ENCODE peak calls at places on chromosomes 3 and 15, in seven cellular contexts. T is H9, P is IMR-90, S is mesendoderm, J is mesenchymal stem cell, H is H1, W is trophoblast cell. E is an unnamed sample.
A peak's percentile ranks its signal among the peaks of the same experiment; 100 is the strongest.

GRCh38 chr3:53787016-53787415 is 59.2 kb downstream of the CHDH start:
- DNase-seq in T (no peak), P (no peak), S (no peak), J (no peak), H (no peak), W (no peak), E (no peak)

GRCh38 chr3:40120816-40121215 is 188.7 kb upstream of the EIF1B start:
- DNase-seq in T (no peak), P (no peak), S (no peak), J (peak; percentile 15), H (no peak), W (no peak), E (no peak)

GRCh38 chr3:12017487-12017886 is 13.3 kb downstream of the SYN2 start:
- DNase-seq in T (no peak), P (no peak), S (no peak), J (no peak), H (no peak), W (no peak), E (no peak)

GRCh38 chr3:15659254-15659975 is 57.9 kb downstream of the BTD start:
- DNase-seq in T (no peak), P (no peak), S (no peak), J (no peak), H (no peak), W (no peak), E (no peak)

GRCh38 chr3:18743761-18744160 is 318.6 kb upstream of the SATB1 start:
- DNase-seq in T (no peak), P (no peak), S (no peak), J (no peak), H (no peak), W (no peak), E (no peak)

GRCh38 chr3:157494581-157495281 is 8.5 kb downstream of the VEPH1 start:
- DNase-seq in T (no peak), P (peak; percentile 32), S (no peak), J (peak; percentile 19), H (no peak), W (no peak), E (no peak)

GRCh38 chr3:50212502-50212901 is 7.4 kb downstream of the SLC38A3 start:
- DNase-seq in T (peak; percentile 60), P (no peak), S (no peak), J (no peak), H (no peak), W (no peak), E (no peak)

GRCh38 chr15:38477637-38478036 is 23.7 kb downstream of the FAM98B start:
- DNase-seq in T (no peak), P (peak; percentile 21), S (no peak), J (no peak), H (no peak), W (no peak), E (no peak)

GRCh38 chr3:8665407-8665896 is 20.9 kb upstream of the SSUH2 start:
- DNase-seq in T (no peak), P (no peak), S (no peak), J (no peak), H (no peak), W (no peak), E (no peak)

GRCh38 chr15:80121546-80121945 is 31.3 kb upstream of the FAH start:
- DNase-seq in T (no peak), P (no peak), S (no peak), J (no peak), H (no peak), W (no peak), E (no peak)
- H2BK5ac ChIP-seq in T (no peak overlapping the region), P (no peak overlapping the region), S (no peak overlapping the region), J (no peak overlapping the region), H (no peak overlapping the region), W (no peak overlapping the region), E (no peak overlapping the region)

GRCh38 chr3:144394052-144394451 is 422.4 kb downstream of the DIPK2A start:
- DNase-seq in T (no peak), P (peak; percentile 4), S (no peak), J (no peak), H (no peak), W (no peak), E (no peak)
- H2BK5ac ChIP-seq in T (no peak overlapping the region), P (no peak overlapping the region), S (no peak overlapping the region), J (no peak overlapping the region), H (no peak overlapping the region), W (no peak overlapping the region), E (no peak overlapping the region)

GRCh38 chr3:112561693-112562529 is at the start of the genes ATG3 and SLC35A5:
- DNase-seq in T (peak; percentile 98), P (peak; percentile 98), S (peak; percentile 99), J (peak; percentile 99), H (peak; percentile 93), W (peak; percentile 99), E (peak; percentile 95)
- H2BK5ac ChIP-seq in T (no peak within 1 kb of the TSS), P (peak within 1 kb of the TSS; percentile 94), S (peak within 1 kb of the TSS; percentile 93), J (peak within 1 kb of the TSS; percentile 83), H (peak within 1 kb of the TSS; percentile 96), W (peak within 1 kb of the TSS; percentile 83), E (peak within 1 kb of the TSS; percentile 27)

GRCh38 chr3:42867138-42867537 is 8.5 kb downstream of the CYP8B1 start:
- DNase-seq in T (no peak), P (no peak), S (no peak), J (no peak), H (no peak), W (no peak), E (no peak)

GRCh38 chr3:42868841-42869240 is 6.8 kb downstream of the CYP8B1 start:
- DNase-seq in T (no peak), P (no peak), S (no peak), J (no peak), H (no peak), W (peak; percentile 34), E (no peak)

GRCh38 chr3:42865256-42865655 is 10.4 kb downstream of the CYP8B1 start:
- DNase-seq in T (no peak), P (no peak), S (no peak), J (no peak), H (no peak), W (no peak), E (no peak)

GRCh38 chr3:42864321-42864950 is 11.2 kb downstream of the CYP8B1 start:
- DNase-seq in T (no peak), P (no peak), S (no peak), J (no peak), H (no peak), W (no peak), E (no peak)
- H2BK5ac ChIP-seq in T (no peak overlapping the region), P (no peak overlapping the region), S (no peak overlapping the region), J (no peak overlapping the region), H (no peak overlapping the region), W (no peak overlapping the region), E (no peak overlapping the region)

DNA sequence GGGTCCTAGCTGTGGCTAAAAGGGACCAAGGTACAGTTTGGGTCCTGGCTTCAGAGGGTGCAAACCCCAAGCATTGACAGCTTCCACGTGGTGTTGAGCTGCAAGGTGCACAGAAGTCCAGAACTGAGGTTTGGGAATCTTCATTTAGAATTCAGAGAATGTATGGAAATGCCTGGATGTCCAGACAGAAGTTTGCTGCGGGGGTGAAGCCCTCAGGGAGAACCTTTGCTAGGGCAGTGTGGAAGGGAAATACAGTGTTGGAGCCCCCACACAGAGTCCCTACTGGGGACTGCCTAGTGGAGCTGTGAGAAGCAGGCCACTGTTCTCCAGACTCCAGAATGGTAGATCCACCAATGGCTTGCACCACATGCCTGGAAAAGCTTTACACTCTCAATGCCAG is 17.9 kb downstream of the RNF13 start:
- DNase-seq in T (no peak), P (no peak), S (no peak), J (no peak), H (no peak), W (no peak), E (no peak)
- H2BK5ac ChIP-seq in T (no peak overlapping the region), P (no peak overlapping the region), S (no peak overlapping the region), J (no peak overlapping the region), H (no peak overlapping the region), W (no peak overlapping the region), E (no peak overlapping the region)

GRCh38 chr3:7503431-7503830 is 642.5 kb downstream of the GRM7 start:
- DNase-seq in T (no peak), P (no peak), S (no peak), J (no peak), H (no peak), W (no peak), E (no peak)

GRCh38 chr3:7512048-7512447 is 651.1 kb downstream of the GRM7 start:
- DNase-seq in T (no peak), P (no peak), S (no peak), J (no peak), H (no peak), W (no peak), E (no peak)

GRCh38 chr3:7508821-7509220 is 647.9 kb downstream of the GRM7 start:
- DNase-seq in T (no peak), P (no peak), S (no peak), J (no peak), H (no peak), W (peak; percentile 50), E (no peak)

GRCh38 chr3:7504886-7505775 is 644.2 kb downstream of the GRM7 start:
- DNase-seq in T (no peak), P (no peak), S (peak; percentile 54), J (peak; percentile 84), H (no peak), W (peak; percentile 80), E (no peak)

DNA sequence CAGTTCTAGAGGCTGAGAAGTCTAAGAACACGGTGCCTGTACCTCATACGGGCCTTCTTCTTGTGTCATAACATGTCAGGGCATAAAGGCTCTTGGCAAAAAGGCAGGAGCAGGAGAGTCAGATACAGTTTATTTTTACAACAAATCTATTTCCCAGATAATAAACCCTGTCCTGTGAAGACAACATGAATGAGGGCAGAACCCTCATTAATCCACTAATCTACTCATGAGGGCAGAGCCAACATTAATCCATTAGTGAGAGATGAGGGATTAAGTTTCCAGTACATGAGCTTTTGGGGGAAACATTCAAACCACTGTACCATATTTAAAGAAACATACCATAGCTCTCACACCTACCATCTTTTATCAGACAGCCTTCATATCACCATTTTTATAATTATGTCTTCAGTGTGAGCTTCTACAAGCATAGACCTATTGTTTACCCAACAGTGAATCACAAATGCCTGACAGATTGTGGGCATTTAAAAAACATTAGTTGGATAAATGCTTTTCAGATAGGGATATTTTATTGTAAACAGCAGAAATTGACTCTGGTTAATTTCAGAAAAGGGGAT is 645.8 kb downstream of the GRM7 start:
- DNase-seq in T (no peak), P (no peak), S (no peak), J (no peak), H (no peak), W (no peak), E (no peak)
- H2BK5ac ChIP-seq in T (no peak overlapping the region), P (no peak overlapping the region), S (no peak overlapping the region), J (peak overlapping the region; percentile 5), H (no peak overlapping the region), W (no peak overlapping the region), E (no peak overlapping the region)

GRCh38 chr3:113663324-113663750 is 33.1 kb downstream of the USF3 start:
- DNase-seq in T (no peak), P (no peak), S (no peak), J (no peak), H (no peak), W (no peak), E (no peak)

GRCh38 chr3:113663761-113664160 is 32.7 kb downstream of the USF3 start:
- DNase-seq in T (no peak), P (no peak), S (no peak), J (no peak), H (no peak), W (no peak), E (no peak)

GRCh38 chr3:113668015-113668414 is 28.4 kb downstream of the USF3 start:
- DNase-seq in T (no peak), P (peak; percentile 74), S (no peak), J (peak; percentile 14), H (no peak), W (no peak), E (no peak)

GRCh38 chr3:113662824-113663223 is 33.6 kb downstream of the USF3 start:
- DNase-seq in T (no peak), P (no peak), S (no peak), J (no peak), H (no peak), W (no peak), E (no peak)

GRCh38 chr3:113664523-113665094 is 31.8 kb downstream of the USF3 start:
- DNase-seq in T (no peak), P (no peak), S (no peak), J (no peak), H (no peak), W (no peak), E (no peak)
- H2BK5ac ChIP-seq in T (no peak overlapping the region), P (no peak overlapping the region), S (no peak overlapping the region), J (no peak overlapping the region), H (no peak overlapping the region), W (no peak overlapping the region), E (no peak overlapping the region)